ENCODE peak calls at places on chromosomes 6 and 20, in four cellular contexts. V is GM12864, G is neural crest cell, D is GM13977. Z is an unnamed sample.
A peak's percentile ranks its signal among the peaks of the same experiment; 100 is the strongest.

GRCh38 chr20:61499859-61500258 is 247.8 kb downstream of the CDH4 start:
- DNase-seq in V (no peak), G (no peak), D (no peak), Z (no peak)

GRCh38 chr6:116158641-116159040 is 32.7 kb upstream of the COL10A1 start:
- DNase-seq in V (no peak), G (no peak), D (no peak), Z (no peak)

GRCh38 chr6:24930386-24930785 is 5.4 kb downstream of the RIPOR2 start:
- DNase-seq in V (no peak), G (no peak), D (no peak), Z (no peak)

GRCh38 chr6:35154262-35154661 is 13.1 kb upstream of the TCP11 start:
- DNase-seq in V (no peak), G (no peak), D (no peak), Z (no peak)

GRCh38 chr6:13767121-13767794 is 47.1 kb downstream of the MCUR1 start:
- DNase-seq in V (no peak), G (no peak), D (no peak), Z (peak; percentile 46)

GRCh38 chr6:170311696-170312095 is 5.1 kb downstream of the FAM120B start:
- DNase-seq in V (no peak), G (no peak), D (no peak), Z (no peak)

GRCh38 chr6:35776364-35777215 is at the start of gene CLPSL2:
- DNase-seq in V (no peak), G (peak; percentile 41), D (no peak), Z (peak; percentile 61)

GRCh38 chr6:43452896-43453295 is 2.5 kb downstream of the DLK2 start:
- DNase-seq in V (no peak), G (no peak), D (no peak), Z (no peak)

GRCh38 chr20:8020314-8021079 is 936 bp upstream of the TMX4 start:
- DNase-seq in V (peak; percentile 55), G (no peak), D (peak; percentile 43), Z (peak; percentile 49)

GRCh38 chr6:113636357-113636824 is 220.8 kb upstream of the MARCKS start:
- DNase-seq in V (no peak), G (no peak), D (no peak), Z (no peak)

GRCh38 chr6:79468116-79468515 is 69.1 kb downstream of the LCA5 start:
- DNase-seq in V (no peak), G (no peak), D (no peak), Z (no peak)

GRCh38 chr6:159720708-159721107 is 6.6 kb upstream of the WTAP start:
- DNase-seq in V (no peak), G (no peak), D (peak; percentile 54), Z (peak; percentile 31)

GRCh38 chr20:7505152-7505834 is 435.0 kb downstream of the HAO1 start:
- DNase-seq in V (no peak), G (no peak), D (no peak), Z (no peak)

GRCh38 chr20:19348582-19348981 is 136.1 kb downstream of the SLC24A3 start:
- DNase-seq in V (no peak), G (no peak), D (no peak), Z (no peak)

GRCh38 chr6:51844391-51844735 is 243.1 kb downstream of the PKHD1 start:
- DNase-seq in V (no peak), G (no peak), D (no peak), Z (no peak)

GRCh38 chr6:44416103-44416502 is 28.6 kb downstream of the CDC5L start:
- DNase-seq in V (no peak), G (no peak), D (no peak), Z (no peak)

GRCh38 chr6:47413752-47414516 is 63.7 kb upstream of the CD2AP start:
- DNase-seq in V (peak; percentile 47), G (no peak), D (peak; percentile 58), Z (peak; percentile 57)

GRCh38 chr6:109891924-109892323 is 86.2 kb upstream of the GPR6 start:
- DNase-seq in V (no peak), G (no peak), D (no peak), Z (no peak)

GRCh38 chr6:159952289-159953005 is 16.4 kb upstream of the IGF2R start:
- DNase-seq in V (no peak), G (no peak), D (no peak), Z (no peak)

GRCh38 chr6:92706976-92707375 is 712.4 kb downstream of the EPHA7 start:
- DNase-seq in V (no peak), G (no peak), D (no peak), Z (no peak)

GRCh38 chr6:135104199-135104598 is 49.6 kb upstream of the HBS1L start:
- DNase-seq in V (no peak), G (no peak), D (no peak), Z (no peak)
- TF ChIP-seq CTCF in V (no peak), G (no peak), D (no peak), Z (no peak)

DNA sequence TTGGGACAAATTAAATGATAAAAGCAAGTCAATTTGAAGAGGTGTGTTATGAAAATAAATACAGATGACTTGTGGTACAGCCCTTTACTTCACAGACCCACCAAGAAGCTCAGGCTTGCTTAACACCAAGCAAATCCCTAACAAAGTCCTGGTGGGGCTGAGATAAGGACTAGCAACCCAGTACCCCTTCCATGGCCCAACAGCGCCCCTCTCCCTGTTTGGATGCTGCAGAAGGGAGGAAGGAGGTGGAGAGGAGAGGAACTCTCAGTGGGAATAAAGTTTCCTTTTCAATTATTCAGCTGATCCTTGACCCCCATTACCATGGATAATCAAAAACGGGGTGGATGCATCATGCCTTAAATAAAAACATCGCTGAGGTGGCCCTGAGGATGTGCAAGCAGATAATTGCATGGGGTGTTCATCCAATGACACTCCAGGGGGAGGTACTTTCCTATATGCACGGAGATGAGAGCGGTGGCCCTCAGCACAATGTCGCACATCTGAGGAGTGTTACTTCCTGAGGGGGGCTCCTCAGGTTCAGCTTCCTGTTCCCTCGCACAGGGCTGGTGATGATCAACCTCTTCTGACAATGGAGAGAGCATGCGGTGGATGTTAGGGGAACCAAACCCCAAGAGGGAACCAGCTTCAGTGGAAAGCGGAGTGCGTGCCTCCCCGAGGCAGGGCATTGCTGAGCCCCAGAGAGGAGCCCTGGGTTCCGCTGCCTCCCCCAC is 4.4 kb upstream of the ZNF831 start:
- DNase-seq in V (no peak), G (no peak), D (no peak), Z (no peak)
- TF ChIP-seq CTCF in V (no peak), G (no peak), D (no peak), Z (no peak)

GRCh38 chr20:18066421-18067333 is 9.0 kb upstream of the OVOL2 start:
- DNase-seq in V (no peak), G (no peak), D (no peak), Z (no peak)
- TF ChIP-seq CTCF in V (no peak), G (peak; percentile 48), D (no peak), Z (no peak)

DNA sequence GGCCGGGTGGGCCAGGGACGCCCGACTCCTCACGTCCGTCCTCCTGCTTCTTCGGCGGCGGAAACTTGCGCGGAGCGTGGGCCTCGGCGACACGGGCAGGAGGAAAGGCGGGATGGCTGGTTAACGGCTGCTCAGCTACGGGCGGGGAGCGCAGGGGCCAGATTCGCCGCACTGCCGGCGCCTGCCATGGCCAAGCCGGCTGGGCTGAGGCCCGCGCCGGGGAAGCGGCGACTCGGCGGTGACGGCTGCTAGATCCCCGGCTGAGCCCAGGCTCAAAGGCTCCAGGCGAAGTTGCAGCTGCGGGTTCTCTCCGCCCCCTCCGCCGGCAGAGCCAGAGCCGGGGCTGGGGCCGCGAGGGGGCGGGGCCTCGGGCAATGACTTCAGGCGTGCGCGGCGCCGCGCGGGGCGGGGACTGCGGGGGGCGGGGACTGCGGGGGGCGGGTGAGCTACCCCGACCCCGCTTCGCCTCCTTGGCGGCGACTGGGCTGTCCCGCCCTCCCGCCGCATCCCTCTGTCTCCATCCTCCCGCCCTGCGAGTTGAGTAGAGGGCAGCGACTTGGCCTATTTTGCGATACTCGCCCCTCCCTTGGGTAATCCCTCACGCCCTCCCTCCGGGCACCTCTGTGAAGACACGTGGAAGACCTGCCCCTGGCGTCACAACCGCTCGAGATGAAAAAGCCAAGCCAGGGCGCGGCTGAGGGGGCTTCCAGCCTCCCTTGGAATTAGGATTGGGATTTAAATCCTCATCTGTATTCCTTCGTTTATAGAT is at the start of gene CEP85L:
- DNase-seq in V (peak; percentile 53), G (peak; percentile 83), D (peak; percentile 95), Z (peak; percentile 98)
- TF ChIP-seq CTCF in V (no peak), G (no peak), D (no peak), Z (no peak)

DNA sequence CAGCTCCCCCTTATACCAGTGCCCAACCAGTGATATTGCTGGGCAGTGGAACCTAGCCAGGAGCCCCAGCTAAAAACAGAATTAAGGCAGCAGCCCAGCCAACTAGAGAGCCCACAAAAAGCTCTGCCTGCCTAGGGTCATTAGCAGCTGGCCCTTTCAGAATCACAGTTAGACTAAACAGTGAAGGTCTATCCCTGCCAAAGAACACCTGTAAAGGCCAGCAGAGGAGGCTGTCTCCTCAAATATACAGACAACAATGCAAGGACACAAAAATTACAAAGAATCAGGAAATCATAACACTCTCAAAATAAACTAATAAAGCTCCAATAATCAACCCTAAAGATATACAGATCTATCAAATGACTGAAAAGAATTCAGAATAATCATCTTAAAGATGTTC is 77.8 kb upstream of the HTR1E start:
- DNase-seq in V (no peak), G (no peak), D (no peak), Z (no peak)
- TF ChIP-seq CTCF in V (no peak), G (no peak), D (peak; percentile 8), Z (no peak)

GRCh38 chr20:63228786-63229185 is 6.9 kb upstream of the BIRC7 start:
- DNase-seq in V (no peak), G (no peak), D (no peak), Z (no peak)
- TF ChIP-seq CTCF in V (no peak), G (no peak), D (no peak), Z (no peak)

GRCh38 chr6:117329926-117330325 is 64.6 kb downstream of the VGLL2 start:
- DNase-seq in V (no peak), G (no peak), D (no peak), Z (no peak)

GRCh38 chr6:117328500-117328899 is 63.1 kb downstream of the VGLL2 start:
- DNase-seq in V (no peak), G (no peak), D (no peak), Z (no peak)

GRCh38 chr6:117326396-117326795 is 61.0 kb downstream of the VGLL2 start:
- DNase-seq in V (no peak), G (no peak), D (no peak), Z (no peak)

GRCh38 chr6:117327149-117328004 is 62.0 kb downstream of the VGLL2 start:
- DNase-seq in V (no peak), G (no peak), D (no peak), Z (no peak)

GRCh38 chr6:117328005-117328389 is 62.6 kb downstream of the VGLL2 start:
- DNase-seq in V (no peak), G (no peak), D (no peak), Z (no peak)
- TF ChIP-seq CTCF in V (no peak), G (no peak), D (no peak), Z (no peak)

GRCh38 chr20:6140947-6141346 is 18.1 kb upstream of the FERMT1 start:
- DNase-seq in V (no peak), G (no peak), D (no peak), Z (no peak)
- TF ChIP-seq CTCF in V (peak; percentile 16), G (peak; percentile 25), D (peak; percentile 23), Z (no peak)

Z was measured in GM20000.